ENCODE peak calls at places on chromosomes 2 and 18, in five cellular contexts. A is tibial nerve, T is hepatocyte, J is AG04449, D is colonic mucosa. N is an unnamed sample.

GRCh38 chr2:117785740-117786139 is 28.8 kb upstream of the DDX18 start:
- DNase-seq in A (peak), T (peak), J (no peak), D (peak), N (no peak)

GRCh38 chr2:5932556-5933469 is 240.6 kb downstream of the SOX11 start:
- DNase-seq in A (no peak), T (no peak), J (no peak), D (no peak), N (no peak)

GRCh38 chr2:238404406-238405216 is 22.1 kb upstream of the ASB1 start:
- DNase-seq in A (no peak), T (no peak), J (no peak), D (no peak), N (no peak)

GRCh38 chr2:233845301-233846060 is 8.9 kb downstream of the HJURP start:
- DNase-seq in A (no peak), T (no peak), J (no peak), D (no peak), N (no peak)

GRCh38 chr2:43430489-43430888 is 165.3 kb downstream of the THADA start:
- DNase-seq in A (no peak), T (no peak), J (no peak), D (no peak), N (no peak)

GRCh38 chr2:172179045-172179742 is 76.5 kb upstream of the DLX2 start:
- DNase-seq in A (no peak), T (no peak), J (no peak), D (peak), N (no peak)

GRCh38 chr18:61554117-61554776 is 221.0 kb downstream of the CDH20 start:
- DNase-seq in A (no peak), T (no peak), J (no peak), D (no peak), N (no peak)

GRCh38 chr2:137888845-137889244 is 75.4 kb upstream of the HNMT start:
- DNase-seq in A (no peak), T (peak), J (no peak), D (peak), N (no peak)

GRCh38 chr2:236517463-236518077 is 52.1 kb upstream of the ACKR3 start:
- DNase-seq in A (no peak), T (no peak), J (no peak), D (no peak), N (no peak)

GRCh38 chr2:80938463-80938862 is 633.9 kb upstream of the LRRTM1 start:
- DNase-seq in A (no peak), T (no peak), J (no peak), D (no peak), N (no peak)

GRCh38 chr18:6724331-6724730 is 5.2 kb upstream of the ARHGAP28 start:
- DNase-seq in A (no peak), T (no peak), J (no peak), D (no peak), N (no peak)

GRCh38 chr2:74915743-74916142 is 42.7 kb upstream of the POLE4 start:
- DNase-seq in A (no peak), T (no peak), J (no peak), D (no peak), N (no peak)

GRCh38 chr18:13813271-13813849 is 10.6 kb upstream of the MC5R start:
- DNase-seq in A (peak), T (peak), J (no peak), D (peak), N (peak)

GRCh38 chr2:31359229-31359628 is 55.3 kb downstream of the XDH start:
- DNase-seq in A (no peak), T (no peak), J (no peak), D (no peak), N (no peak)

GRCh38 chr18:26479065-26479685 is 69.2 kb downstream of the KCTD1 start:
- DNase-seq in A (no peak), T (no peak), J (no peak), D (no peak), N (no peak)

GRCh38 chr2:95181774-95182173 is 16.2 kb downstream of the ZNF2 start:
- DNase-seq in A (no peak), T (no peak), J (no peak), D (no peak), N (no peak)

GRCh38 chr18:75896865-75897264 is 469.4 kb upstream of the SMIM21 start:
- DNase-seq in A (no peak), T (peak), J (no peak), D (no peak), N (no peak)

GRCh38 chr2:67845557-67846114 is 217.2 kb downstream of the C1D start:
- DNase-seq in A (no peak), T (peak), J (no peak), D (no peak), N (no peak)

GRCh38 chr2:171365232-171365631 is 68.6 kb downstream of the METTL8 start:
- DNase-seq in A (no peak), T (no peak), J (no peak), D (peak), N (no peak)

GRCh38 chr2:240433973-240434727 is 1.3 kb upstream of the GPC1 start:
- DNase-seq in A (no peak), T (peak), J (peak), D (no peak), N (peak)

GRCh38 chr2:120454993-120455789 is 109.3 kb downstream of the INHBB start:
- DNase-seq in A (no peak), T (no peak), J (no peak), D (no peak), N (no peak)

GRCh38 chr2:142870516-142870915 is 6.9 kb upstream of the KYNU start:
- DNase-seq in A (no peak), T (no peak), J (no peak), D (no peak), N (no peak)

GRCh38 chr2:218961229-218961628 is 1.8 kb downstream of the CDK5R2 start:
- DNase-seq in A (no peak), T (no peak), J (no peak), D (no peak), N (no peak)

GRCh38 chr2:15399241-15399640 is 161.9 kb downstream of the NBAS start:
- DNase-seq in A (no peak), T (no peak), J (no peak), D (no peak), N (no peak)

GRCh38 chr18:1062592-1062991 is 157.9 kb downstream of the ADCYAP1 start:
- DNase-seq in A (no peak), T (no peak), J (no peak), D (no peak), N (no peak)

GRCh38 chr2:38106420-38107182 is 30.6 kb upstream of the CYP1B1 start:
- DNase-seq in A (no peak), T (peak), J (no peak), D (no peak), N (no peak)

GRCh38 chr2:233379034-233379433 is 24.7 kb downstream of the DGKD start:
- DNase-seq in A (no peak), T (no peak), J (no peak), D (no peak), N (no peak)

GRCh38 chr2:144454466-144455287 is 65.2 kb downstream of the ZEB2 start:
- DNase-seq in A (no peak), T (no peak), J (no peak), D (no peak), N (no peak)

GRCh38 chr2:237763812-237764211 is 34.8 kb upstream of the RBM44 start:
- DNase-seq in A (no peak), T (no peak), J (no peak), D (no peak), N (no peak)

GRCh38 chr2:7379799-7380198 is 462.6 kb downstream of the RNF144A start:
- DNase-seq in A (no peak), T (no peak), J (no peak), D (peak), N (no peak)

GRCh38 chr18:74652392-74652988 is 54.8 kb downstream of the ZNF407 start:
- DNase-seq in A (peak), T (peak), J (no peak), D (no peak), N (no peak)

GRCh38 chr2:47023332-47023731 is 107.7 kb upstream of the MCFD2 start:
- DNase-seq in A (no peak), T (no peak), J (no peak), D (no peak), N (no peak)

GRCh38 chr2:70248810-70249438 is 496 bp upstream of the TIA1 start:
- DNase-seq in A (peak), T (peak), J (no peak), D (peak), N (peak)

GRCh38 chr2:134198006-134198634 is 55.8 kb upstream of the MGAT5 start:
- DNase-seq in A (no peak), T (no peak), J (no peak), D (no peak), N (no peak)

GRCh38 chr2:242046184-242046826 is 176.8 kb downstream of the RTP5 start:
- DNase-seq in A (no peak), T (no peak), J (no peak), D (no peak), N (no peak)

GRCh38 chr2:155256803-155257202 is 558.3 kb downstream of the KCNJ3 start:
- DNase-seq in A (no peak), T (no peak), J (no peak), D (no peak), N (no peak)

GRCh38 chr2:160229591-160229990 is 29.5 kb upstream of the ITGB6 start:
- DNase-seq in A (no peak), T (peak), J (no peak), D (no peak), N (no peak)